ENCODE peak calls at places on chromosome 1, in eight cellular contexts. W, X, T, G, V, M, C and Q are unnamed samples.

GRCh38 chr1:198686069-198686728 is 47.4 kb downstream of the PTPRC start:
- DNase-seq in W (no peak), X (no peak), T (no peak), G (peak), V (no peak), M (no peak), C (no peak), Q (no peak)

GRCh38 chr1:20994176-20994575 is 182.5 kb downstream of the EIF4G3 start:
- DNase-seq in W (no peak), X (no peak), T (no peak), G (no peak), V (no peak), M (no peak), C (no peak), Q (no peak)

GRCh38 chr1:75131593-75132420 is 2.4 kb upstream of the LHX8 start:
- DNase-seq in W (no peak), X (peak), T (no peak), G (no peak), V (no peak), M (no peak), C (no peak), Q (no peak)

GRCh38 chr1:6473974-6474814 is 8.2 kb upstream of the TNFRSF25 start:
- DNase-seq in W (no peak), X (no peak), T (no peak), G (no peak), V (no peak), M (no peak), C (no peak), Q (no peak)

GRCh38 chr1:32872189-32872898 is 1.6 kb upstream of the FNDC5 start:
- DNase-seq in W (peak), X (peak), T (peak), G (peak), V (peak), M (peak), C (peak), Q (peak)

GRCh38 chr1:149917590-149918144 is at the start of gene SV2A:
- DNase-seq in W (no peak), X (peak), T (peak), G (no peak), V (no peak), M (no peak), C (no peak), Q (peak)

GRCh38 chr1:241947355-241947754 is 10.2 kb upstream of the BECN2 start:
- DNase-seq in W (no peak), X (no peak), T (no peak), G (no peak), V (no peak), M (no peak), C (no peak), Q (no peak)

GRCh38 chr1:971751-972506 is 5.6 kb downstream of the PLEKHN1 start:
- DNase-seq in W (no peak), X (no peak), T (no peak), G (no peak), V (no peak), M (no peak), C (no peak), Q (no peak)

GRCh38 chr1:85607126-85607912 is 26.8 kb downstream of the CCN1 start:
- DNase-seq in W (no peak), X (no peak), T (no peak), G (peak), V (peak), M (no peak), C (no peak), Q (no peak)

GRCh38 chr1:184039126-184039525 is 1.6 kb upstream of the COLGALT2 start:
- DNase-seq in W (no peak), X (no peak), T (no peak), G (no peak), V (no peak), M (no peak), C (no peak), Q (no peak)

GRCh38 chr1:21875621-21876063 is 61.5 kb downstream of the HSPG2 start:
- DNase-seq in W (no peak), X (no peak), T (no peak), G (no peak), V (no peak), M (no peak), C (no peak), Q (no peak)

GRCh38 chr1:225440380-225440957 is 12.6 kb upstream of the LBR start:
- DNase-seq in W (no peak), X (no peak), T (no peak), G (no peak), V (no peak), M (no peak), C (no peak), Q (no peak)

GRCh38 chr1:24683713-24684162 is 40.6 kb downstream of the SRRM1 start:
- DNase-seq in W (no peak), X (no peak), T (no peak), G (peak), V (no peak), M (no peak), C (peak), Q (no peak)

GRCh38 chr1:68819190-68819829 is 322.4 kb upstream of the DEPDC1 start:
- DNase-seq in W (no peak), X (no peak), T (no peak), G (peak), V (peak), M (no peak), C (no peak), Q (no peak)

GRCh38 chr1:160362168-160362941 is 4.5 kb upstream of the NHLH1 start:
- DNase-seq in W (no peak), X (no peak), T (no peak), G (no peak), V (no peak), M (no peak), C (peak), Q (no peak)

GRCh38 chr1:52651904-52652303 is 18.9 kb downstream of the SHISAL2A start:
- DNase-seq in W (no peak), X (no peak), T (no peak), G (no peak), V (no peak), M (no peak), C (no peak), Q (no peak)

GRCh38 chr1:61124078-61124477 is 41.7 kb downstream of the NFIA start:
- DNase-seq in W (no peak), X (no peak), T (no peak), G (no peak), V (no peak), M (no peak), C (no peak), Q (no peak)

GRCh38 chr1:61125895-61126294 is 43.5 kb downstream of the NFIA start:
- DNase-seq in W (no peak), X (no peak), T (no peak), G (no peak), V (no peak), M (no peak), C (no peak), Q (no peak)

GRCh38 chr1:61125263-61125662 is 42.9 kb downstream of the NFIA start:
- DNase-seq in W (no peak), X (no peak), T (no peak), G (no peak), V (no peak), M (no peak), C (no peak), Q (no peak)

GRCh38 chr1:61123321-61123720 is 41.0 kb downstream of the NFIA start:
- DNase-seq in W (no peak), X (no peak), T (no peak), G (no peak), V (no peak), M (no peak), C (no peak), Q (no peak)

DNA sequence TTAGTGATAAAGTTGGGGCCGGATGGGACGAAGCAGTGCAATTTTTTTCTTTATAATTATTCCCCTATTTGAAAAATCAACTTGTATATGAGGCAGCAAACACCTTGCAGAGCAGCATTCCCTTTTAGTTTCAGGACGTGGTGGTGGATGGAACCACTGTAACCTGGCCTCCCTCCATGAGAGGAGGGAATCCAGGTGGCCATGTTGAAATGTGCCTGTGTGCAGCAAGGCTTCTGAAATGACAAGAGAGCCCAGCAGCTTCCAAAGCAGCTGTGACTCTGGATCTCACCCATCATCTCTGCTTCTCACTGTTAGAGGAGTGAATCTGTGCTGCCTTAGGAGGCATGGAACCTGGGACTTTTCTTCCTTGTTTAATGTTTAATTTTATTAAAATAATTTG is 42.3 kb downstream of the NFIA start:
- DNase-seq in W (no peak), X (peak), T (peak), G (no peak), V (no peak), M (no peak), C (no peak), Q (no peak)
- TF ChIP-seq EP300 in W (no peak), X (no peak), T (no peak), G (no peak), V (no peak), M (no peak), C (no peak), Q (no peak)

GRCh38 chr1:9294440-9294773 is 1.7 kb downstream of the SPSB1 start:
- DNase-seq in W (no peak), X (peak), T (no peak), G (peak), V (no peak), M (no peak), C (no peak), Q (no peak)
- H3K4me3 ChIP-seq in W (peak), X (peak), T (peak), G (peak), V (no peak), M (peak), C (no peak), Q (peak)

GRCh38 chr1:212628813-212629415 is 20.4 kb downstream of the ATF3 start:
- DNase-seq in W (no peak), X (no peak), T (no peak), G (no peak), V (no peak), M (peak), C (no peak), Q (no peak)

GRCh38 chr1:212625781-212626450 is 17.4 kb downstream of the ATF3 start:
- DNase-seq in W (no peak), X (no peak), T (no peak), G (no peak), V (no peak), M (no peak), C (no peak), Q (no peak)

GRCh38 chr1:212629450-212630158 is 21.0 kb downstream of the ATF3 start:
- DNase-seq in W (no peak), X (no peak), T (no peak), G (no peak), V (no peak), M (peak), C (no peak), Q (no peak)

GRCh38 chr1:212630159-212630900 is 21.8 kb downstream of the ATF3 start:
- DNase-seq in W (no peak), X (peak), T (peak), G (peak), V (no peak), M (peak), C (peak), Q (no peak)

DNA sequence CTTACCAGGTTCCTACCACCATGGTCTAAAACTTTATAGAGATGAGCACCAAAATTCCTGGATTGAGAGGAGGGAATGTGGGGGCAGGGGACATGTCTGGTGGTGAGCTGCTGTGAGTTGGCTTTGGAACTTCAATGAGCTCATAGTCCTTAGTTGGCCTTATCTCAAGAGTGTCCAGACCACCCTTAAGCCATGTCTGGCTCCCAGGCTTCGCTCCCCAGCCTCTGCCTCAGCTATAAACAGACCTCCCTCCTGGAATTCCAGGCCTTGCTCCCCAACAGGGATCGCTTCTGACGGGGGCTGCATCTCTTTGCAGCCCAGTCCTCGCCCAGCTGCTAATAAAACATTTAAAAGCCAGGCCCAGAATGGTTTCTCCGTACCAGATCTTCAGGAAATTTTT is 19.5 kb downstream of the ATF3 start:
- DNase-seq in W (no peak), X (peak), T (no peak), G (no peak), V (no peak), M (peak), C (no peak), Q (no peak)
- TF ChIP-seq EP300 in W (no peak), X (no peak), T (no peak), G (no peak), V (no peak), M (no peak), C (no peak), Q (no peak)

GRCh38 chr1:235882816-235883215 is 16.1 kb upstream of the LYST start:
- DNase-seq in W (no peak), X (no peak), T (no peak), G (no peak), V (no peak), M (no peak), C (no peak), Q (no peak)
- H3K4me3 ChIP-seq in W (peak), X (peak), T (peak), G (no peak), V (no peak), M (peak), C (no peak), Q (no peak)